ENCODE peak calls at places on chromosomes 16 and 17, in five cellular contexts. One of them, this sample, is unnamed.

GRCh38 chr17:11240041-11240801 is 792 bp upstream of the SHISA6 start:
- DNase-seq in A549: no peak
- DNase-seq in adrenal gland: no peak
- DNase-seq in NB4: no peak
- DNase-seq in stomach: peak
- DNase-seq in this sample: no peak

GRCh38 chr17:1000597-1001490 is 3.9 kb downstream of the TIMM22 start:
- DNase-seq in A549: no peak
- DNase-seq in adrenal gland: no peak
- DNase-seq in NB4: no peak
- DNase-seq in stomach: peak
- DNase-seq in this sample: no peak

GRCh38 chr17:17476865-17477467 is at the start of gene MED9:
- DNase-seq in A549: peak
- DNase-seq in adrenal gland: peak
- DNase-seq in NB4: peak
- DNase-seq in stomach: peak
- DNase-seq in this sample: peak

GRCh38 chr16:66188786-66189725 is 177.4 kb upstream of the CDH5 start:
- DNase-seq in A549: no peak
- DNase-seq in adrenal gland: no peak
- DNase-seq in NB4: no peak
- DNase-seq in stomach: no peak
- DNase-seq in this sample: no peak

GRCh38 chr16:74298104-74298503 is 1.5 kb downstream of the PSMD7 start:
- DNase-seq in A549: no peak
- DNase-seq in adrenal gland: no peak
- DNase-seq in NB4: no peak
- DNase-seq in stomach: no peak
- DNase-seq in this sample: peak

GRCh38 chr17:45784583-45785372 is 658 bp downstream of the CRHR1 start:
- DNase-seq in A549: peak
- DNase-seq in adrenal gland: no peak
- DNase-seq in NB4: peak
- DNase-seq in stomach: peak
- DNase-seq in this sample: peak

GRCh38 chr16:14172200-14172805 is 101.2 kb downstream of the MRTFB start:
- DNase-seq in A549: no peak
- DNase-seq in adrenal gland: no peak
- DNase-seq in NB4: no peak
- DNase-seq in stomach: no peak
- DNase-seq in this sample: no peak

GRCh38 chr17:80029235-80029974 is 6.3 kb downstream of the TBC1D16 start:
- DNase-seq in A549: no peak
- DNase-seq in adrenal gland: peak
- DNase-seq in NB4: peak
- DNase-seq in stomach: peak
- DNase-seq in this sample: no peak

GRCh38 chr16:28575446-28576109 is 21.3 kb downstream of the SULT1A2 start:
- DNase-seq in A549: no peak
- DNase-seq in adrenal gland: no peak
- DNase-seq in NB4: no peak
- DNase-seq in stomach: no peak
- DNase-seq in this sample: no peak

GRCh38 chr17:72090108-72090507 is 30.7 kb upstream of the SOX9 start:
- DNase-seq in A549: no peak
- DNase-seq in adrenal gland: peak
- DNase-seq in NB4: no peak
- DNase-seq in stomach: no peak
- DNase-seq in this sample: no peak

GRCh38 chr17:11944587-11944986 is 52.7 kb downstream of the ZNF18 start:
- DNase-seq in A549: no peak
- DNase-seq in adrenal gland: no peak
- DNase-seq in NB4: no peak
- DNase-seq in stomach: no peak
- DNase-seq in this sample: no peak

GRCh38 chr17:73722163-73722562 is 77.9 kb upstream of the SDK2 start:
- DNase-seq in A549: no peak
- DNase-seq in adrenal gland: no peak
- DNase-seq in NB4: no peak
- DNase-seq in stomach: no peak
- DNase-seq in this sample: no peak

GRCh38 chr17:78127240-78127887 is 1.2 kb downstream of the TMC6 start:
- DNase-seq in A549: no peak
- DNase-seq in adrenal gland: peak
- DNase-seq in NB4: peak
- DNase-seq in stomach: peak
- DNase-seq in this sample: peak

GRCh38 chr16:20812510-20812909 is 6.2 kb downstream of the REXO5 start:
- DNase-seq in A549: no peak
- DNase-seq in adrenal gland: no peak
- DNase-seq in NB4: no peak
- DNase-seq in stomach: no peak
- DNase-seq in this sample: peak

GRCh38 chr16:85609539-85609938 is 3.6 kb upstream of the GSE1 start:
- DNase-seq in A549: no peak
- DNase-seq in adrenal gland: no peak
- DNase-seq in NB4: no peak
- DNase-seq in stomach: no peak
- DNase-seq in this sample: no peak

GRCh38 chr16:74774223-74775139 is at the start of gene FA2H:
- DNase-seq in A549: peak
- DNase-seq in adrenal gland: peak
- DNase-seq in NB4: peak
- DNase-seq in stomach: peak
- DNase-seq in this sample: peak

GRCh38 chr16:10197003-10197402 is 14.8 kb upstream of the GRIN2A start:
- DNase-seq in A549: no peak
- DNase-seq in adrenal gland: no peak
- DNase-seq in NB4: peak
- DNase-seq in stomach: no peak
- DNase-seq in this sample: no peak

GRCh38 chr17:49753959-49754391 is 10.0 kb downstream of the FAM117A start:
- DNase-seq in A549: no peak
- DNase-seq in adrenal gland: no peak
- DNase-seq in NB4: peak
- DNase-seq in stomach: no peak
- DNase-seq in this sample: peak

GRCh38 chr17:17387461-17388362 is 84.5 kb downstream of the NT5M start:
- DNase-seq in A549: peak
- DNase-seq in adrenal gland: no peak
- DNase-seq in NB4: peak
- DNase-seq in stomach: peak
- DNase-seq in this sample: peak

GRCh38 chr17:58344047-58344790 is 7.8 kb downstream of the SUPT4H1 start:
- DNase-seq in A549: no peak
- DNase-seq in adrenal gland: peak
- DNase-seq in NB4: peak
- DNase-seq in stomach: peak
- DNase-seq in this sample: no peak

GRCh38 chr17:6232768-6233130 is 162.6 kb downstream of the WSCD1 start:
- DNase-seq in A549: no peak
- DNase-seq in adrenal gland: no peak
- DNase-seq in NB4: no peak
- DNase-seq in stomach: no peak
- DNase-seq in this sample: no peak

GRCh38 chr17:45143101-45143670 is 5.1 kb upstream of the HEXIM1 start:
- DNase-seq in A549: no peak
- DNase-seq in adrenal gland: no peak
- DNase-seq in NB4: no peak
- DNase-seq in stomach: no peak
- DNase-seq in this sample: no peak

GRCh38 chr16:22721497-22722100 is 92.4 kb upstream of the HS3ST2 start:
- DNase-seq in A549: no peak
- DNase-seq in adrenal gland: no peak
- DNase-seq in NB4: no peak
- DNase-seq in stomach: no peak
- DNase-seq in this sample: no peak

GRCh38 chr17:42429726-42430464 is 6.8 kb upstream of the CAVIN1 start:
- DNase-seq in A549: no peak
- DNase-seq in adrenal gland: no peak
- DNase-seq in NB4: no peak
- DNase-seq in stomach: no peak
- DNase-seq in this sample: peak

GRCh38 chr17:42431758-42432161 is 8.7 kb upstream of the CAVIN1 start:
- DNase-seq in A549: no peak
- DNase-seq in adrenal gland: no peak
- DNase-seq in NB4: no peak
- DNase-seq in stomach: no peak
- DNase-seq in this sample: no peak

GRCh38 chr17:42424991-42425610 is 2.0 kb upstream of the CAVIN1 start:
- DNase-seq in A549: no peak
- DNase-seq in adrenal gland: no peak
- DNase-seq in NB4: no peak
- DNase-seq in stomach: no peak
- DNase-seq in this sample: no peak

GRCh38 chr17:42423766-42424165 is 710 bp upstream of the CAVIN1 start:
- DNase-seq in A549: no peak
- DNase-seq in adrenal gland: no peak
- DNase-seq in NB4: no peak
- DNase-seq in stomach: no peak
- DNase-seq in this sample: no peak

GRCh38 chr17:42428141-42428944 is 5.3 kb upstream of the CAVIN1 start:
- DNase-seq in A549: peak
- DNase-seq in adrenal gland: peak
- DNase-seq in NB4: peak
- DNase-seq in stomach: peak
- DNase-seq in this sample: peak
- TF ChIP-seq POLR2A in A549: no peak
- TF ChIP-seq POLR2A in adrenal gland: no peak
- TF ChIP-seq POLR2A in NB4: no peak
- TF ChIP-seq POLR2A in stomach: no peak
- TF ChIP-seq POLR2A in this sample: no peak

DNA sequence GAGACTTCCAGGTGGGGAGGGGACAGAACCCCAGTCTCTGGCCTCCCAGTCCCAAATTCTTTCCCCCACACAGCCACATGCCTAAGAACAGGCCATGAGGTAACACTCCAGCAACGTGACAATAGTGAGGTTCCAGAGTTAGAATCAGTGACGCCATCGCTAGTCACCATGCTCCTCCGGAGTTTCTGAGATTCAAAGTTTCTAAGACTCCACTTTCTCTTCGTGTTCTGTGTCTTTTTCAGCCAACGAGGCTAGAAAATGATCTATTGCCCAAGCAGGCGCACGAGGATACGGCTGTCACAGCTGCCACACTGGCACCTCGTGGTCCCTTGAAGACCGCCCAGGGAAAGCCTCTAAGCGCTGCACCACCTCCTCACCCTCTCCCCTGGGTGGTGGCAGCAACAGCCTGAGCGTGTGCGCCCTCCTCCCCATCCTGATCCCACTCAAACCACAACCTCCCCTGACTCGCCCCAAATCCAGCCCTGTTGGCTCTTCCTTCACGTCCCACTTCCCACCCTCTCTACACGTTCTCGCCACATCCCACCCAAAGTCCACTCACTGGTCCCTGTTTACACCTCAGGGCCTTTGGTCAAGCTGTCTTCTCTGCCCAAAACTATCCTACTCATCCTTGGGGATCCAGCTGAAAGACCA is 1.0 kb downstream of the MCRIP1 start:
- DNase-seq in A549: no peak
- DNase-seq in adrenal gland: no peak
- DNase-seq in NB4: peak
- DNase-seq in stomach: no peak
- DNase-seq in this sample: peak
- TF ChIP-seq POLR2A in A549: no peak
- TF ChIP-seq POLR2A in adrenal gland: no peak
- TF ChIP-seq POLR2A in NB4: no peak
- TF ChIP-seq POLR2A in stomach: no peak
- TF ChIP-seq POLR2A in this sample: no peak

GRCh38 chr16:72384651-72385050 is 212.7 kb upstream of the PMFBP1 start:
- DNase-seq in A549: no peak
- DNase-seq in adrenal gland: no peak
- DNase-seq in NB4: no peak
- DNase-seq in stomach: no peak
- DNase-seq in this sample: no peak

DNA sequence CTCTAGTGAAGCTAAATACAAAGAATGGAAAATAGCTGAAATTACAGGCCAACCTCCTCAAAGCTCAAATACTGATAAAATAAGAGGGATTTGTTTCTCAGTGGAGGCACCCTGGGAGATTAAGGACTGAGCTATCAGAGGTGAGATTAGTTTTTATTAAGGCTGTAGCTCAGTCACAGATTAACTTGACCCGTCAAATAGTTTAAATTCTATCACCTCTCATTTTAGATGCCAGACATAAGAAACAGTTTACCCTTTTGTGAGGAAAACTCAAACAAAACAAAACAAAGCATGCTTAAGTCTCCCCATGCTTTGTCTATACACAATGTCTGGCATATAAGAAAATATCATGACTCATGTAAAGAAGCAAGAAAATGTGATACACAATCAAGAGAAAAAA is 208.3 kb upstream of the PMFBP1 start:
- DNase-seq in A549: no peak
- DNase-seq in adrenal gland: no peak
- DNase-seq in NB4: no peak
- DNase-seq in stomach: no peak
- DNase-seq in this sample: no peak
- TF ChIP-seq POLR2A in A549: no peak
- TF ChIP-seq POLR2A in adrenal gland: no peak
- TF ChIP-seq POLR2A in NB4: no peak
- TF ChIP-seq POLR2A in stomach: no peak
- TF ChIP-seq POLR2A in this sample: no peak

GRCh38 chr17:34358631-34359030 is 2.4 kb downstream of the CCL13 start:
- DNase-seq in A549: no peak
- DNase-seq in adrenal gland: no peak
- DNase-seq in NB4: no peak
- DNase-seq in stomach: no peak
- DNase-seq in this sample: no peak

GRCh38 chr17:34363183-34363661 is at the start of gene CCL1:
- DNase-seq in A549: no peak
- DNase-seq in adrenal gland: no peak
- DNase-seq in NB4: no peak
- DNase-seq in stomach: no peak
- DNase-seq in this sample: no peak

GRCh38 chr17:34364741-34365140 is 1.7 kb upstream of the CCL1 start:
- DNase-seq in A549: no peak
- DNase-seq in adrenal gland: no peak
- DNase-seq in NB4: no peak
- DNase-seq in stomach: no peak
- DNase-seq in this sample: no peak

GRCh38 chr17:34360571-34360970 is 2.5 kb downstream of the CCL1 start:
- DNase-seq in A549: no peak
- DNase-seq in adrenal gland: no peak
- DNase-seq in NB4: no peak
- DNase-seq in stomach: no peak
- DNase-seq in this sample: no peak

DNA sequence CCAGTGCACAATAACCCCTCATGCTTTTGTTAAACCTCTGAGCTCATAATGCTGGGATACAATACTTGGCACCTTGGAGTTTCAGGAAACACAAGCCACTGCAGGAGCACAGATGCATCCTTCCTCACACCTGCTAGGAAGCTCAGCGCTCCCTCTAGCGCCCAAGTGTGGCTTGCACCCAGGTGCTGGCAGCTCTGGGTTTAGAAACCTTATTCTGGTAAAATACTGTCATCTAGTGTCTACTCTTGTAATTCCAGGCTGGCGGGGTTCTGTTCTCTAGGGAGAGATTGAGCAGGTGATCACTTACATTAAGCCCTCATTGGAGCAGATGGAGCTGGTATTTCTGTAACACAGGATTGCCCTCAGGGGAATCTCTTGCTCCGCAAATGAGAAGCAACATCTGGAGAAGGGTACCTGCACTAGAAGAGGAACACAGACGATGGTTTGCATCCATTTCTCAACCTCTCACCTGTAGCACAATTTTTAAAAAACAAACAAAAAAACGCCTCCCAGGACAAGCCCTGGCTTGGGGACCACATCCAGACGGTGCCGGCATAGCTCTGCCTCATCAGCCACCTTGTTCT is 1.5 kb downstream of the CCL1 start:
- DNase-seq in A549: peak
- DNase-seq in adrenal gland: peak
- DNase-seq in NB4: peak
- DNase-seq in stomach: peak
- DNase-seq in this sample: peak
- TF ChIP-seq POLR2A in A549: no peak
- TF ChIP-seq POLR2A in adrenal gland: no peak
- TF ChIP-seq POLR2A in NB4: no peak
- TF ChIP-seq POLR2A in stomach: no peak
- TF ChIP-seq POLR2A in this sample: no peak

This sample was measured in erythroblast.